ENCODE peak calls at places on chromosomes 6 and 20, in nine cellular contexts. X, B, Z, J, W, L, K, Q and N are unnamed samples.

GRCh38 chr6:156662025-156662445 is 115.1 kb upstream of the ARID1B start:
- DNase-seq in X (peak; percentile 84), B (peak; percentile 37), Z (peak; percentile 91), J (no peak), W (no peak), L (peak; percentile 82), K (peak; percentile 82), Q (peak; percentile 61), N (no peak)

GRCh38 chr6:163183791-163184190 is 230.7 kb upstream of the QKI start:
- DNase-seq in X (no peak), B (no peak), Z (no peak), J (no peak), W (no peak), L (peak; percentile 56), K (no peak), Q (no peak), N (no peak)

GRCh38 chr6:160069459-160069858 is 52.2 kb upstream of the SLC22A1 start:
- DNase-seq in X (no peak), B (no peak), Z (no peak), J (no peak), W (no peak), L (no peak), K (no peak), Q (no peak), N (no peak)

GRCh38 chr6:152110878-152111820 is 303.7 kb downstream of the ESR1 start:
- DNase-seq in X (no peak), B (no peak), Z (no peak), J (no peak), W (peak; percentile 76), L (no peak), K (no peak), Q (no peak), N (no peak)

GRCh38 chr20:4483481-4483880 is 238.2 kb upstream of the PRND start:
- DNase-seq in X (peak; percentile 71), B (no peak), Z (no peak), J (no peak), W (no peak), L (peak; percentile 79), K (no peak), Q (no peak), N (peak; percentile 69)

GRCh38 chr6:152094992-152095592 is 287.6 kb downstream of the ESR1 start:
- DNase-seq in X (peak; percentile 94), B (no peak), Z (peak; percentile 90), J (no peak), W (no peak), L (peak; percentile 99), K (no peak), Q (peak; percentile 59), N (peak; percentile 100)

GRCh38 chr20:1934578-1935573 is 39.7 kb downstream of the SIRPA start:
- DNase-seq in X (no peak), B (no peak), Z (peak; percentile 61), J (no peak), W (peak; percentile 60), L (peak; percentile 98), K (no peak), Q (no peak), N (peak; percentile 78)

GRCh38 chr6:36753671-36754485 is 56.3 kb downstream of the RAB44 start:
- DNase-seq in X (peak; percentile 36), B (peak; percentile 53), Z (no peak), J (no peak), W (peak; percentile 54), L (no peak), K (no peak), Q (no peak), N (no peak)

GRCh38 chr20:38893485-38894090 is 32.6 kb upstream of the FAM83D start:
- DNase-seq in X (peak; percentile 75), B (peak; percentile 81), Z (peak; percentile 79), J (peak; percentile 58), W (peak; percentile 91), L (peak; percentile 63), K (peak; percentile 85), Q (peak; percentile 83), N (peak; percentile 18)

GRCh38 chr6:134342211-134342610 is 24.3 kb upstream of the SGK1 start:
- DNase-seq in X (no peak), B (no peak), Z (no peak), J (no peak), W (no peak), L (no peak), K (no peak), Q (no peak), N (no peak)

GRCh38 chr6:53862517-53863457 is 68.0 kb downstream of the LRRC1 start:
- DNase-seq in X (peak; percentile 27), B (no peak), Z (no peak), J (no peak), W (no peak), L (peak; percentile 80), K (no peak), Q (no peak), N (peak; percentile 93)

GRCh38 chr6:130778946-130779657 is 48.1 kb upstream of the SMLR1 start:
- DNase-seq in X (peak; percentile 10), B (no peak), Z (no peak), J (no peak), W (no peak), L (peak; percentile 86), K (no peak), Q (no peak), N (peak; percentile 79)
- H3K27ac ChIP-seq in X (no peak overlapping the region), B (no peak overlapping the region), Z (peak overlapping the region; percentile 47), J (no peak overlapping the region), W (peak overlapping the region; percentile 92), L (peak overlapping the region; percentile 59), K (no peak overlapping the region), Q (no peak overlapping the region), N (no peak overlapping the region)

GRCh38 chr6:98842489-98843180 is 8.3 kb downstream of the POU3F2 start:
- DNase-seq in X (no peak), B (no peak), Z (no peak), J (peak; percentile 42), W (no peak), L (no peak), K (peak; percentile 81), Q (no peak), N (no peak)
- H3K4me2 ChIP-seq in X (no peak overlapping the region), B (no peak overlapping the region), Z (no peak overlapping the region), J (peak overlapping the region; percentile 47), W (no peak overlapping the region), L (no peak overlapping the region), K (peak overlapping the region; percentile 93), Q (no peak overlapping the region), N (no peak overlapping the region)

GRCh38 chr6:2743280-2744205 is 7.2 kb downstream of the MYLK4 start:
- DNase-seq in X (no peak), B (no peak), Z (no peak), J (no peak), W (no peak), L (no peak), K (no peak), Q (no peak), N (no peak)
- H3K27ac ChIP-seq in X (no peak overlapping the region), B (no peak overlapping the region), Z (no peak overlapping the region), J (no peak overlapping the region), W (no peak overlapping the region), L (no peak overlapping the region), K (no peak overlapping the region), Q (no peak overlapping the region), N (no peak overlapping the region)

GRCh38 chr20:13430346-13431002 is 208.3 kb downstream of the TASP1 start:
- DNase-seq in X (peak; percentile 70), B (peak; percentile 8), Z (peak; percentile 32), J (no peak), W (no peak), L (no peak), K (no peak), Q (no peak), N (peak; percentile 29)
- H3K4me2 ChIP-seq in X (no peak overlapping the region), B (no peak overlapping the region), Z (no peak overlapping the region), J (no peak overlapping the region), W (no peak overlapping the region), L (no peak overlapping the region), K (no peak overlapping the region), Q (peak overlapping the region; percentile 9), N (no peak overlapping the region)

GRCh38 chr6:145948878-145949613 is 15.1 kb downstream of the SHPRH start:
- DNase-seq in X (no peak), B (no peak), Z (no peak), J (no peak), W (no peak), L (no peak), K (no peak), Q (no peak), N (no peak)
- H3K27ac ChIP-seq in X (no peak overlapping the region), B (no peak overlapping the region), Z (no peak overlapping the region), J (no peak overlapping the region), W (no peak overlapping the region), L (no peak overlapping the region), K (no peak overlapping the region), Q (no peak overlapping the region), N (no peak overlapping the region)